ENCODE peak calls at places on chromosomes 1 and 21, in four cellular contexts. V, G, P and W are unnamed samples. For H3K9me3, the result is how much of the 10 kb centered on the place peaks cover.

GRCh38 chr1:96473791-96474452 is 247.7 kb upstream of the PTBP2 start:
- DNase-seq in V (peak), G (no peak), P (no peak), W (no peak)

GRCh38 chr1:27322569-27323116 is 680 bp downstream of the TMEM222 start:
- DNase-seq in V (no peak), G (no peak), P (peak), W (no peak)

GRCh38 chr1:209150114-209150513 is 433.4 kb upstream of the CAMK1G start:
- DNase-seq in V (peak), G (no peak), P (peak), W (no peak)

GRCh38 chr1:79790950-79791349 is 784.4 kb upstream of the ADGRL4 start:
- DNase-seq in V (peak), G (no peak), P (no peak), W (no peak)

GRCh38 chr1:219555031-219555667 is 57.8 kb downstream of the ZC3H11B start:
- DNase-seq in V (peak), G (no peak), P (no peak), W (no peak)

GRCh38 chr1:25050165-25050564 is 120.1 kb upstream of the RUNX3 start:
- DNase-seq in V (no peak), G (no peak), P (no peak), W (no peak)

GRCh38 chr1:15739745-15740144 is 2.6 kb upstream of the TMEM82 start:
- DNase-seq in V (no peak), G (no peak), P (peak), W (no peak)

GRCh38 chr1:197234581-197234980 is 33.5 kb upstream of the CRB1 start:
- DNase-seq in V (no peak), G (no peak), P (no peak), W (no peak)

GRCh38 chr21:44551290-44552015 is at the start of gene KRTAP10-2:
- DNase-seq in V (no peak), G (no peak), P (no peak), W (no peak)

GRCh38 chr1:113123737-113124136 is 50.7 kb downstream of the LRIG2 start:
- DNase-seq in V (peak), G (no peak), P (no peak), W (no peak)

GRCh38 chr1:156992215-156992614 is 53.3 kb downstream of the ARHGEF11 start:
- DNase-seq in V (no peak), G (no peak), P (no peak), W (no peak)

GRCh38 chr1:31755850-31756492 is 8.2 kb downstream of the ADGRB2 start:
- DNase-seq in V (no peak), G (no peak), P (no peak), W (no peak)

GRCh38 chr1:53593758-53594380 is 134.7 kb downstream of the DMRTB1 start:
- DNase-seq in V (peak), G (no peak), P (peak), W (no peak)

GRCh38 chr1:192794768-192795035 is 14.1 kb upstream of the RGS2 start:
- DNase-seq in V (no peak), G (no peak), P (no peak), W (no peak)

GRCh38 chr1:91546301-91546581 is 45.6 kb downstream of the CDC7 start:
- DNase-seq in V (no peak), G (no peak), P (no peak), W (no peak)

GRCh38 chr1:181469829-181470228 is 13.5 kb upstream of the CACNA1E start:
- DNase-seq in V (peak), G (peak), P (peak), W (no peak)

GRCh38 chr1:205593532-205593931 is 38.3 kb downstream of the ELK4 start:
- DNase-seq in V (no peak), G (no peak), P (no peak), W (no peak)

GRCh38 chr1:185083818-185084217 is 38.5 kb downstream of the RNF2 start:
- DNase-seq in V (no peak), G (no peak), P (no peak), W (no peak)

GRCh38 chr1:8679929-8680504 is 137.4 kb downstream of the RERE start:
- DNase-seq in V (no peak), G (no peak), P (no peak), W (no peak)

GRCh38 chr1:154998818-154999650 is 3.6 kb upstream of the ZBTB7B start:
- DNase-seq in V (peak), G (peak), P (peak), W (peak)

GRCh38 chr1:12434174-12434573 is 183.8 kb downstream of the DHRS3 start:
- DNase-seq in V (peak), G (no peak), P (peak), W (no peak)

GRCh38 chr1:19439464-19440171 is 45.7 kb downstream of the CAPZB start:
- DNase-seq in V (peak), G (no peak), P (peak), W (peak)

GRCh38 chr1:40901886-40902633 is 39.9 kb upstream of the CITED4 start:
- DNase-seq in V (peak), G (peak), P (no peak), W (no peak)

GRCh38 chr1:172393354-172393753 is 27.1 kb upstream of the C1orf105 start:
- DNase-seq in V (no peak), G (no peak), P (no peak), W (no peak)

GRCh38 chr1:29317916-29318530 is 81.7 kb downstream of the PTPRU start:
- DNase-seq in V (no peak), G (no peak), P (no peak), W (no peak)

GRCh38 chr1:165894591-165894990 is 67.2 kb downstream of the UCK2 start:
- DNase-seq in V (no peak), G (no peak), P (peak), W (no peak)

GRCh38 chr1:28329395-28330153 is 734 bp downstream of the MED18 start:
- DNase-seq in V (peak), G (peak), P (peak), W (peak)

GRCh38 chr1:244730153-244730933 is 77.4 kb downstream of the DESI2 start:
- DNase-seq in V (peak), G (peak), P (no peak), W (peak)

GRCh38 chr1:184881941-184882648 is 92.2 kb downstream of the NIBAN1 start:
- DNase-seq in V (peak), G (peak), P (no peak), W (no peak)

GRCh38 chr1:6288026-6288425 is 27.1 kb upstream of the GPR153 start:
- DNase-seq in V (no peak), G (no peak), P (no peak), W (no peak)

GRCh38 chr1:216184281-216184680 is 239.0 kb downstream of the USH2A start:
- DNase-seq in V (no peak), G (no peak), P (no peak), W (no peak)

GRCh38 chr1:7810395-7810794 is 26.3 kb downstream of the PER3 start:
- DNase-seq in V (peak), G (no peak), P (peak), W (no peak)

GRCh38 chr1:42952353-42953001 is 6.2 kb downstream of the SLC2A1 start:
- DNase-seq in V (no peak), G (no peak), P (peak), W (no peak)

GRCh38 chr21:45380566-45380965 is 24.4 kb upstream of the COL18A1 start:
- DNase-seq in V (no peak), G (peak), P (no peak), W (no peak)

GRCh38 chr1:165468850-165469249 is 23.9 kb upstream of the RXRG start:
- DNase-seq in V (no peak), G (no peak), P (no peak), W (no peak)

GRCh38 chr1:53377438-53377841 is 49.6 kb upstream of the LRP8 start:
- DNase-seq in V (no peak), G (no peak), P (no peak), W (no peak)

GRCh38 chr1:235077571-235078479 is 50.8 kb downstream of the TOMM20 start:
- DNase-seq in V (no peak), G (no peak), P (no peak), W (no peak)

DNA sequence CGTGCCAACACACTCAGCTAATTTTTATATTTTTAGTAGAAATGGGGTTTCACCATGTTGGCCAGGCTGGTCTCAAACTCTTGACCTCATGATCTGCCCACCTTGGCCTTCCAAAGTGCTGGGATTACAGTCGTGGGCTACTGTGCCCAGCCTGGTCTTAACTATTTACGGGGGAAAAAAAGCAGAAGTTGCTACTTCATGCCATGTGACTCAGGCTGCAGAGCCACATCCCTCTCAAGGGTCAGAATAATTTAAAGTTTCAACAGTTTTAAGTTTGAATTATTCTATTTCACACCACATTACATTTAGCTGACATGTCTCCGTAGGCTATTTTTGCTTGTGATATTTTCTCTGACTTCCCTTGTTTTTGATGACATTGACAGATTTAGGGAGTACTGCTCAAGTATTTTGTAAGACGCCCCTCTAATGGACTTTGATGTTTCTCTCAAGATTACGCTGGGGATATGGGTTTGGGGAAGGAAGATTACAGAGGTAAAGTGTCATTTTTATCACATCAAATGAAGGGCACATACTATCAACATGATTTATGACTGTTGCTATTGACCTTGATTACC is 14.6 kb upstream of the AGBL4 start:
- DNase-seq in V (no peak), G (no peak), P (no peak), W (no peak)
- H3K9me3 ChIP-seq in V (under half), G (under half), P (under half), W (under half)

DNA sequence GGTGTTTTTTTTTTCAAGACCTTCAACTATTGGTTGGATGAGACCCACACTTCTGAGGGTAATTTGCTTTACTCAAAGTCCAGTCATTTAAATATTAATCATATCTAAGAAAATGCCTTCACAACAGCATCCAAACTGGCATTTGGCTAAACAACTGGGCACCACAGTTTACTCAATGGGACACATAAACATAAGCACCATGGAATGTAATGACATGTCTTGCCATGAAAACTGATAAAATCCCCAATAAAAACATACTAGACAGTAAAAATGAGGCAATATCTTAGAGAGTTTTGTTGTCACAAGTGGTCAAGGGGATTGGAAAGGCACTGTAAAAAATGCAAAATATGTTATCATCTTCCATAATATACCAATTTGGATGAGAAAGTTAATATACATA is 838.8 kb upstream of the ADAMTS5 start:
- DNase-seq in V (no peak), G (no peak), P (no peak), W (no peak)
- H3K9me3 ChIP-seq in V (under half), G (under half), P (under half), W (under half)

GRCh38 chr1:3195966-3196515 is 127.0 kb downstream of the PRDM16 start:
- DNase-seq in V (no peak), G (no peak), P (no peak), W (no peak)
- H3K9me3 ChIP-seq in V (under half), G (under half), P (under half), W (under half)

GRCh38 chr1:106249810-106250209 is 806.7 kb upstream of the PRMT6 start:
- DNase-seq in V (no peak), G (no peak), P (no peak), W (no peak)
- H3K9me3 ChIP-seq in V (under half), G (under half), P (under half), W (under half)

GRCh38 chr1:2986549-2987305 is 34.5 kb upstream of the ACTRT2 start:
- DNase-seq in V (no peak), G (no peak), P (no peak), W (no peak)

GRCh38 chr1:2988256-2988655 is 33.0 kb upstream of the ACTRT2 start:
- DNase-seq in V (no peak), G (no peak), P (no peak), W (no peak)

GRCh38 chr1:2985694-2986548 is 35.3 kb upstream of the ACTRT2 start:
- DNase-seq in V (no peak), G (no peak), P (no peak), W (no peak)

GRCh38 chr1:2989185-2989584 is 32.1 kb upstream of the ACTRT2 start:
- DNase-seq in V (no peak), G (no peak), P (no peak), W (no peak)

DNA sequence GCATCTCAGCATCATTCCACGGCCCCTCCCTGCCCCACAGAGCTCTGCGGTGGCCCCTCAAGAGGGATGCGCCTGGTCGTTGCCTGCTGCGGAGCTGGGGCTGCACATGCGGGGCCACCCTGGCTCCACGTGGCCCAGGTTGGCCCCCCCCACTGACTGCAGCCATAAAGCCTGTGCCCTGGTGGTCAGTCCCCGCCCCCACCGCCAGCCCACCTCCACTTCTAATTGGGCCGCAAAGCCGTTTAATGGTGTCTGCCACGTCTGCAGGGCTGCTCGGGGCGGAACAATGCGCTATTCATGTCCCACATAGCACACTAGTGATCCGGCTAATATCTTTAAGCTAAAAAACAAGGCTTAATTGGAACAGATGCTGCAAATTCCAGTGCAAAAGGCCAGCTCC is 33.5 kb upstream of the ACTRT2 start:
- DNase-seq in V (no peak), G (no peak), P (no peak), W (no peak)
- H3K9me3 ChIP-seq in V (under half), G (under half), P (under half), W (under half)

GRCh38 chr1:49013046-49013445 is 236.4 kb upstream of the BEND5 start:
- DNase-seq in V (no peak), G (no peak), P (no peak), W (no peak)

DNA sequence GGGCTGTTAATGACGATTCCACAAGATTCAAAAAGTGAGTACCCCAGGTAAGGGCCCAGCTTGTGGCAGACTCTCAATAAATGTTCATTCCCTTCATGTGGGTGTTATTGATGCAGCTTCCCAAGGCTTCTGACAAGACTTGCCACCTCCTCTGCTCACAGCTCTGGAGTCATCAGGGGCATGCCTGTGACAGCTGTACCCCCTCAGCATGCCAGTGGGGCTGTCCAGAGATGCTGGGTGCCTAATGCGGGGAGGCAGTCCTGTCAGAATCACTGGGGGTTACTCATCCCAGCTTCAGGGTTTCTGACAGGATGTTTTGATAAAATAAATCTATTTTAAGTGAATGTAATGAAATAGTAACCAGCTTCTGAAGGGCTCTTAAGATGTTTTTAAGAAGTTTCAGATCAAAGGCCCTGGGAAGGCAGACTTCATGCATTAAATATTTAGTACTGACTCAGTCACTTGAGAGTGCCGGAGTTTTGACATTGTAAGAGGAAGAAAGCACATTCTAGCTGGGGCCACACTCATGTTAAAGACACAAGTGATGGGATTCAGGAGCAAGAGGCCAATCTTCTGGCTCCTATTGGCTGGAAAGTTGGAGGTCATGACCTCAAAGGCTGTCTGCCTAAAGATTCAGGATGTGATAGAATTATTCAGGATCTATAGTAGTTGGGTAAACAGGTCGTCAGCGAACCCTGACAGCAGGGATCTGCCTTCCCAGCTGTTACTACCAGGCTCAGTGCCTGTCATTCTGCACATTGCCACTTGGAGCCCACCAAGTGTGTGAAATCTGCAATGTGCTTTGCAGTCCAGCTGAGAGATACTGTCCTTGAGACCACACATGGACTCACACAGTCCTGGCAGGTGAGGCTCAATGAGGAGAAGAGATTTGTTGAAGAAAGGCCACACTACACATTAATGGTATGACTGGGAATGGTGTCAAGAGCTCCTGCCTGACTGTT is 239.6 kb upstream of the BEND5 start:
- DNase-seq in V (no peak), G (no peak), P (no peak), W (no peak)
- H3K9me3 ChIP-seq in V (under half), G (under half), P (under half), W (under half)

GRCh38 chr1:4219826-4220225 is 319.8 kb upstream of the C1orf174 start:
- DNase-seq in V (no peak), G (no peak), P (no peak), W (no peak)
- H3K9me3 ChIP-seq in V (under half), G (under half), P (under half), W (under half)

DNA sequence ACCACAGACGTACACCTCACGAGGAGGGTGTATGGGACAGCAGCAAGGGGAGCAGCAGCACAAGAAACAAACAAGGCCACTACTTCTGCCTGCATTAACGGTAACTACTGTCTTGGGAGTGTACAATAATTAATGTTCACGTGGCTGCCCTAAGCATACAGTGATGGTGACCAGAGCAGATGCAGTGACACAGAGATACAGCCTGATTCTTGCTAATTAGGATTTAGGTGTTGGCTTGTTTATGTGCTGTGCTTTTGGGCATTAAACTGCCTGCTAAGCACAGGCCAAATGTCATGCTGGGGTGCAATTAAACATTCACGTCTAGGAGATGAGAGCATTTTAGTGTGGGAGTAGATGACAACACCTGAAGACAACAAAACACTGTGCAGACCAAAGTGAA is 7.2 kb downstream of the ZNF669 start:
- DNase-seq in V (no peak), G (no peak), P (no peak), W (no peak)
- H3K9me3 ChIP-seq in V (under half), G (under half), P (under half), W (half or more)

GRCh38 chr1:68120136-68120791 is 69.8 kb upstream of the DIRAS3 start:
- DNase-seq in V (peak), G (no peak), P (peak), W (no peak)

GRCh38 chr1:68119445-68119844 is 69.0 kb upstream of the DIRAS3 start:
- DNase-seq in V (no peak), G (no peak), P (no peak), W (no peak)

GRCh38 chr1:68117416-68117815 is 67.0 kb upstream of the DIRAS3 start:
- DNase-seq in V (no peak), G (no peak), P (no peak), W (no peak)

GRCh38 chr1:68116643-68117235 is 66.3 kb upstream of the DIRAS3 start:
- DNase-seq in V (peak), G (peak), P (peak), W (peak)

GRCh38 chr1:68121536-68121935 is 71.1 kb upstream of the DIRAS3 start:
- DNase-seq in V (peak), G (no peak), P (no peak), W (no peak)
- H3K9me3 ChIP-seq in V (under half), G (under half), P (under half), W (under half)